ENCODE peak calls at places on chromosomes 11 and 22, in five cellular contexts. T is right atrium auricular region, O is mammary epithelial cell, D is OCI-LY7, E is IMR-90. M is an unnamed sample. For H3K4me1, the result is how much of the 10 kb centered on the place peaks cover.

GRCh38 chr22:23547818-23548500 is 32.1 kb downstream of the IGLL1 start:
- DNase-seq in T (no peak), O (peak), D (no peak), E (no peak), M (no peak)

GRCh38 chr11:133040289-133040893 is 491.9 kb downstream of the OPCML start:
- DNase-seq in T (no peak), O (peak), D (no peak), E (peak), M (no peak)

GRCh38 chr11:90449643-90450042 is 226.8 kb upstream of the CHORDC1 start:
- DNase-seq in T (no peak), O (no peak), D (no peak), E (no peak), M (no peak)

GRCh38 chr11:92219476-92219875 is 5.1 kb upstream of the FAT3 start:
- DNase-seq in T (no peak), O (no peak), D (no peak), E (no peak), M (no peak)

GRCh38 chr11:76008474-76008873 is 193.5 kb downstream of the UVRAG start:
- DNase-seq in T (no peak), O (peak), D (no peak), E (peak), M (no peak)

GRCh38 chr22:26461188-26461810 is 22.3 kb downstream of the HPS4 start:
- DNase-seq in T (no peak), O (peak), D (peak), E (peak), M (peak)

GRCh38 chr11:32316846-32317525 is 118.4 kb downstream of the WT1 start:
- DNase-seq in T (no peak), O (no peak), D (no peak), E (no peak), M (no peak)

GRCh38 chr22:22941831-22942510 is 54.4 kb downstream of the IGLL5 start:
- DNase-seq in T (peak), O (no peak), D (peak), E (no peak), M (no peak)

GRCh38 chr11:127114035-127114434 is 113.5 kb upstream of the KIRREL3 start:
- DNase-seq in T (no peak), O (no peak), D (no peak), E (no peak), M (no peak)

GRCh38 chr11:115092516-115092915 is 411.7 kb downstream of the CADM1 start:
- DNase-seq in T (no peak), O (peak), D (no peak), E (no peak), M (no peak)

GRCh38 chr11:57499413-57499982 is 16.0 kb downstream of the SLC43A1 start:
- DNase-seq in T (peak), O (peak), D (no peak), E (peak), M (peak)

GRCh38 chr11:59680287-59681154 is 11.7 kb upstream of the PATL1 start:
- DNase-seq in T (no peak), O (peak), D (peak), E (peak), M (peak)

GRCh38 chr22:32661737-32662586 is 139.5 kb upstream of the TIMP3 start:
- DNase-seq in T (no peak), O (no peak), D (no peak), E (peak), M (no peak)

GRCh38 chr11:100619484-100619883 is 67.6 kb upstream of the ARHGAP42 start:
- DNase-seq in T (no peak), O (peak), D (no peak), E (peak), M (no peak)

GRCh38 chr11:73577496-73577917 is 20.4 kb downstream of the FAM168A start:
- DNase-seq in T (no peak), O (no peak), D (no peak), E (peak), M (no peak)

GRCh38 chr11:65912840-65913239 is 6.0 kb downstream of the C11orf68 start:
- DNase-seq in T (no peak), O (peak), D (no peak), E (peak), M (no peak)

GRCh38 chr22:27238935-27239510 is 562.5 kb downstream of the MN1 start:
- DNase-seq in T (peak), O (peak), D (no peak), E (peak), M (peak)

GRCh38 chr11:7347611-7348431 is 96.1 kb downstream of the SYT9 start:
- DNase-seq in T (no peak), O (no peak), D (no peak), E (no peak), M (no peak)

GRCh38 chr11:59785818-59786217 is 24.8 kb downstream of the MRPL16 start:
- DNase-seq in T (no peak), O (no peak), D (no peak), E (no peak), M (no peak)

DNA sequence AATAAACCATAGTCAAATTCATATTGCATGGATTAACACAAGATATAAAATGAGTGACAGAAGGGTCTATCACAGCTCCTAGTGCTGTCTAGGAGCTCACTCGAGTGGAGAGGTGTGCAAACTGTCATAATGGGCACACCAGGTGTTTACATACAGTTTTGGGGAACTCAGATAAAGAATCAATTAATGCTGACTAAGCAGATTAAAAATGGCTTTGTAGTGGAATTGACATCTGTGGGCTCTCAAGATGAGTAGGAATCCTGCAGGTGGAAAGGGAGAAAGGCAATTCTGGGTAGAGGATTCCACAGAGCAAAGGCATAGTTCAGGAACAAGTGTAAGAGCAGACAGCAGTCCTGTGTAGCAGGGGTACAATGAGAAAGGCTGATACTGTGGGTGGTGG is 496.2 kb upstream of the CCDC90B start:
- DNase-seq in T (no peak), O (no peak), D (no peak), E (no peak), M (no peak)
- H3K4me1 ChIP-seq in T (under half), O (under half), D (under half), E (under half), M (under half)

DNA sequence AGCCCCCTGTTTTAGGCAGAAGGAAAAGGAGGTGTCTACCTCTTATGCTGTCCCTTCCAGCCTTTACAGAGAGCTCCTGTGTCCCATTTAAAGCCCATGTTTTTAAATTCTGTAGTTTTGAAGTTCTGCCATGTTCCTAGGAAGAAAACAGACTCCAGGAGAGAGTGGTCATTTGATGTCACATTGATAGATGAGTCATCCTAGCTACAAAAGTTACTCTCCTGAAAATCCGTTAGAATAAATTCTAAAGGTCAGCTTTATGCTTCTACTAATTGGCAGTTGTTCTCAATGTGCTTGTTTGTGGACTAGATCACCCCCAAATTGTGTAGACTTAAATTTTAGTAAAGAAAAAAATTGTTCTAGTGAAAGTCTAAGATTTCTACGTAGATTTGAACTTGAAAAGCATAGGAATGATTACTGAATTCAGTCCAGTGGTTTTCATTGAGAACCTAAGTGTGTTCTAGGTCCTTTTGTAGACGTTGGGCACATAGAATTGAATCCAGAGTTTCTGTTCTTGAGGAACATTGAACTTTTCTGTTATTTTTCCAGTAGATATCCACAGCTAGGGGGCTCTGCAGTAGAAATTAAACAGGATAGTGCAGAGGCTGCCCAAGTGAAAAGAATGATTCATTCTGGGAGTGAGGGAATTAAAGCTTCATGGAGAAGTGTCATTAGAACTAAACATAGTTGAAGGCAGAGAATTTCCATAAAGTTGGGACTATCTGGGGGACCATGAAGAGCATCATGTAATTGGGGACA is 140.6 kb upstream of the RASSF10 start:
- DNase-seq in T (no peak), O (no peak), D (no peak), E (peak), M (no peak)
- TF ChIP-seq CTCF in T (no peak), O (peak), D (peak), E (peak), M (no peak)

GRCh38 chr11:123510579-123510905 is 80.5 kb downstream of the GRAMD1B start:
- DNase-seq in T (no peak), O (no peak), D (no peak), E (no peak), M (no peak)
- H3K4me3 ChIP-seq in T (no peak), O (no peak), D (no peak), E (no peak), M (no peak)

DNA sequence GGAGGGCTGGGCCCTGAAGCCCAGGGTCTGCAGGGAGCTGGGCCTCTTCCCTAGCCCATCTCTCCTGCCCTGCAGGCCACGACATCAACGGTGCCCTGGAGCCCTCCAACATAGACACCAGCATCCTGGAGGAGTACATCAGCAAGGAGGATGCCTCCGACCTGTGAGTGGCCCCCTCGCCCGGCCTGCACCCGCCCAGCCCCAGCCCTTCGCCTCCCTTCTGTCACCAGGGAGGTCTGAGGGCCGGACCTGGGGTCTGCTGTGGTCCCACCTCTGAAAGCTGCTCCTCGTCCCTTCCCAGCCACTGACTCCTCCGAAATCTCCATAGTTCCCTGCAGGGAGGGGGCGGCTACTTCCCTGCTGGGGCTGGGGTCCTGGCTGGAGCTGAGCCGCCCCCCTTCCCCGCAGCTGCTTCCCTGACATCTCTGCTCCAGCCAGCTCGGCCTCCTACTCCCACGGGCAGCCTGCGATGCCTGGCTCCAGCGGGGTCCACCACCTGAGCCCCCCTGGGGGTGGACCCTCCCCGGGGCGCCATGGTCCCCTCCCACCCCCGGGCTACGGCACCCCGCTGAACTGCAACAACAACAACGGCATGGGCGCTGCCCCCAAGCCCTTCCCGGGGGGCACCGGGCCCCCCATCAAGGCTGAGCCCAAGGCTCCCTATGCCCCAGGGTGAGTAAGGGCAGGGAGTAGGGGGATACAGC is 13.3 kb downstream of the MYRF start:
- DNase-seq in T (no peak), O (no peak), D (no peak), E (no peak), M (no peak)
- H3K4me1 ChIP-seq in T (under half), O (under half), D (under half), E (under half), M (under half)

DNA sequence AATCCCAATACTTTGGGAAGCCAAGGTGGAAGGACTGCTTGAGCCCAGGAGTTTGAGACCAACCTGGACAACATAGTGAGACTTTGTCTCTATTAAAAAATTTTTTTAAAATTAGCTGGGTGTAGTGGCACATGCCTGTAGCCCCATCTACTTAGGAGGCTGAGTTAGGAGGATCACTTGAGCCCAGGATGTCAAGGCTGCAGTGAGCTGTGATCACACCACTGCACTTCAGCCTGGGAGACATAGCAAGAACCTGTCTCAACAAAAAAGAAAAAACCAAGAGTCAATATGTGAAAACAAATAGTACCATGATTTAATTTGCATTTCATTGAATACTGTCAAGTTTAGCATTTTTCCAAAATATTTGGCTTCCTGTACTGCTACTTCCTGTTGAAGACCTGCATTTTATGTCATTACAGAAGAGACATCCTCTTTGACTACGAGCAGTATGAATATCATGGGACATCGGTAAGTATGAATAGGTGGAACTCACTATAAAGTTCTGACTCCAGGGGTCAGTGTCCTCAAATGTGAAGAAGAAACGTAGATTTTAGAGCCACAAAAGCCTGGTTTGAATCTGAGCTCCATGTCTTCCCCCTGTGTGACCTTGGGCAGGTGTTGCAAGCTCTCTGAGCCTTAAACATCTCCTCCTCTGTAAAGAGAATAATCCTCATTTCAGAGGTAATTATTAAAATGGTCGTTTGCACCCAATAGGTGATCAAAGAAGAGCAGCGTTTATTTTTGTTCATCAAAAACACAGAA is 16.0 kb downstream of the CDC45 start:
- DNase-seq in T (no peak), O (no peak), D (peak), E (peak), M (no peak)
- TF ChIP-seq CTCF in T (no peak), O (peak), D (peak), E (peak), M (peak)

GRCh38 chr11:108538022-108538424 is 39.8 kb upstream of the POGLUT3 start:
- DNase-seq in T (no peak), O (no peak), D (no peak), E (no peak), M (peak)
- H3K4me3 ChIP-seq in T (no peak), O (no peak), D (no peak), E (no peak), M (peak)

M was measured in lower lobe of right lung.